ENCODE peak calls at places on chromosomes 11 and 22, in seven cellular contexts. X is PC-3, O is neural progenitor cell, N is H9, Z is mammary epithelial cell, V is MM.1S, P is GM23248. M is an unnamed sample.

GRCh38 chr11:75625970-75626691 is 42.7 kb downstream of the MAP6 start:
- DNase-seq in O (no peak), Z (peak; percentile 57), N (no peak), V (no peak), X (peak; percentile 78), P (peak; percentile 90), M (peak; percentile 90)

GRCh38 chr11:44595964-44596381 is 30.5 kb downstream of the CD82 start:
- DNase-seq in N (no peak), V (no peak), P (peak; percentile 26), X (no peak), O (no peak), Z (no peak), M (peak; percentile 52)

GRCh38 chr22:50207383-50208031 is 6.7 kb downstream of the SELENOO start:
- DNase-seq in X (no peak), V (no peak), Z (no peak), O (no peak), P (no peak), N (no peak), M (no peak)

GRCh38 chr11:43392713-43393112 is 34.0 kb downstream of the TTC17 start:
- DNase-seq in Z (no peak), V (no peak), N (no peak), P (no peak), O (no peak), X (no peak), M (no peak)

GRCh38 chr11:4433852-4434251 is 15.2 kb upstream of the OR52K2 start:
- DNase-seq in X (no peak), V (no peak), Z (no peak), O (no peak), N (no peak), P (no peak), M (no peak)

GRCh38 chr11:88169481-88169880 is 5.8 kb downstream of the RAB38 start:
- DNase-seq in N (no peak), X (no peak), Z (peak; percentile 68), O (no peak), P (peak; percentile 42), V (no peak), M (peak; percentile 27)

GRCh38 chr22:35893698-35894097 is 134.9 kb downstream of the RBFOX2 start:
- DNase-seq in O (no peak), P (no peak), Z (no peak), X (no peak), V (no peak), N (no peak), M (no peak)

GRCh38 chr22:22403771-22404170 is 104.8 kb downstream of the ZNF280B start:
- DNase-seq in P (peak; percentile 1), V (no peak), N (no peak), O (no peak), X (no peak), Z (no peak), M (no peak)

GRCh38 chr22:17477401-17477833 is 85.9 kb upstream of the SLC25A18 start:
- DNase-seq in P (no peak), O (peak; percentile 18), Z (peak; percentile 14), N (no peak), V (no peak), X (no peak), M (peak; percentile 82)

DNA sequence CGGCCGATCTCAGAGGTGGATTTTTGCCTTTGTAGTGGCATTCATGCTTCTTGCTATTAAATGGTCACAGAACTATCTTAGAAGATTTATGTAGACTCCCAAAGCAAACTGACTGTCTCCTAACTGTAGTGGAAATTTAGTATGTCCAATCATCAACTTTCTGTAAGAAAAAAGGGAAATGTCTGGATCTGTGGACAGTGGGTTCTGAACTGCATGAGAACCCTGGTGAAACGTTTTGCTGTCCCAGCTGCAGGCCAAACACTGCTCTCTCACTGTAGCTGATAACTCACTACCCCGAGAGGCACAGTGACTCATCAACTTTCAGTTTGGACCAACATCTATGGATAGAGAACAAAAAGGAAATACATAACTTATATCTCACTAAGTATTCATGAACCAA is 387.1 kb downstream of the SOX6 start:
- DNase-seq in N (no peak), V (peak; percentile 85), O (no peak), Z (peak; percentile 87), X (peak; percentile 48), P (peak; percentile 86), M (peak; percentile 86)
- H3K9ac ChIP-seq in N (no peak overlapping the region), V (no peak overlapping the region), O (no peak overlapping the region), Z (peak overlapping the region; percentile 80), X (peak overlapping the region; percentile 5), P (peak overlapping the region; percentile 53), M (no peak overlapping the region)

GRCh38 chr11:69969890-69970784 is 108.0 kb upstream of the ANO1 start:
- DNase-seq in O (no peak), X (no peak), Z (no peak), V (no peak), P (no peak), N (no peak), M (no peak)

GRCh38 chr11:69966583-69966835 is 111.6 kb upstream of the ANO1 start:
- DNase-seq in O (no peak), V (no peak), P (no peak), Z (no peak), X (no peak), N (no peak), M (no peak)

GRCh38 chr11:69967484-69967883 is 110.6 kb upstream of the ANO1 start:
- DNase-seq in N (no peak), X (peak; percentile 42), V (no peak), P (no peak), Z (no peak), O (no peak), M (no peak)

GRCh38 chr11:69966910-69967309 is 111.2 kb upstream of the ANO1 start:
- DNase-seq in V (no peak), X (no peak), N (no peak), P (no peak), Z (no peak), O (no peak), M (no peak)

DNA sequence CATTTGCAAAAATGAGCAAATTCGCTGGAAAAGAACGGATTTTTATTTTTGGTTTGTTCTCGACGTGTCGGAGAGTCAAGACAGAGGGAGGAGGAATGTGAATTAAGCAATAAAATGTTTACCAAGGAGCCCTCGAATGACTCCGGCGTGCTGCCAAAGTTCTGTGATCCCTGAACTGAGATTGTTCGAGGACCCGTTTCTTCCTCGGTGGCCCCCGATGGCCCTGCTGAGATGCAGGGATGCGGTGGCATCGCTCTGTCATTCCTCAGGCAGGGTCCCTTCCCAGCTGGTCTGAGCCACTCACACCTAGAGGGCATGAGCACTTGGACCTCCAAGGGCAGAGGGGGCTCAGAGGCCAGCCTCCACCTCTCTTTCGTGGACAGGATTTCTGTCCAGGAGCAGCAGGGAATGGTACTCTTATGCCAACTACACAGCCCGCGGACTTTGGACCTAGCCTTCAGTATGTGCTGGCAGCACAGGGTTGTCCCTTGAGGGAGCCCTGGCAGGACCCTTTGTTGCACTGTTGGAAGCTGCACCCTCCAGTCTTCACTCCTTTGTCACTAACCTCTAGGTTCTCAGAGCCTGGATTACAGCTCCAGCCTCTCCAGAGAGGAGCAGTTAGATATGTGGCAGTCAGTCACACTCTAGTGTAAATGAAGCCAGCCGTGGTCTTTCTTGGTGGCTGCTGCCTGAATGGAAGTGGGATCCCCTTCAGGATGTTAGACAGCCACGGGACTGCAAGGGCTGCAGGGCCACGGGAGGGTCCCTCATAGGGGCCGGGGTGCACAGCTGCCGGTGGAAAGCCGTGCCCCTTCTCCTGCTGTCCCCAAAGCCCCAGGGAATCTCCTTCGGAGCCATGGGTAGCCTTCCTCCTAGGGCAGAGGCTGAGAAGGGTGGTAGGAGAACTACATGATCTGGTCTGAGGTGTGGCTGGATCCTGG is 109.4 kb upstream of the ANO1 start:
- DNase-seq in Z (no peak), V (no peak), O (no peak), P (no peak), N (no peak), X (no peak), M (no peak)
- H3K27ac ChIP-seq in Z (no peak overlapping the region), V (no peak overlapping the region), O (no peak overlapping the region), P (no peak overlapping the region), N (no peak overlapping the region), X (no peak overlapping the region), M (no peak overlapping the region)

GRCh38 chr22:46125816-46126770 is 24.2 kb upstream of the PPARA start:
- DNase-seq in X (no peak), V (no peak), Z (no peak), P (peak; percentile 30), O (no peak), N (no peak), M (no peak)

GRCh38 chr22:46125311-46125710 is 25.0 kb upstream of the PPARA start:
- DNase-seq in X (no peak), N (no peak), V (no peak), O (no peak), P (no peak), Z (no peak), M (no peak)

GRCh38 chr22:46123694-46124382 is 26.5 kb upstream of the PPARA start:
- DNase-seq in N (no peak), V (no peak), P (peak; percentile 8), X (no peak), Z (no peak), O (no peak), M (no peak)

GRCh38 chr22:46122980-46123693 is 27.2 kb upstream of the PPARA start:
- DNase-seq in V (no peak), O (no peak), Z (no peak), N (no peak), X (no peak), P (peak; percentile 19), M (no peak)

DNA sequence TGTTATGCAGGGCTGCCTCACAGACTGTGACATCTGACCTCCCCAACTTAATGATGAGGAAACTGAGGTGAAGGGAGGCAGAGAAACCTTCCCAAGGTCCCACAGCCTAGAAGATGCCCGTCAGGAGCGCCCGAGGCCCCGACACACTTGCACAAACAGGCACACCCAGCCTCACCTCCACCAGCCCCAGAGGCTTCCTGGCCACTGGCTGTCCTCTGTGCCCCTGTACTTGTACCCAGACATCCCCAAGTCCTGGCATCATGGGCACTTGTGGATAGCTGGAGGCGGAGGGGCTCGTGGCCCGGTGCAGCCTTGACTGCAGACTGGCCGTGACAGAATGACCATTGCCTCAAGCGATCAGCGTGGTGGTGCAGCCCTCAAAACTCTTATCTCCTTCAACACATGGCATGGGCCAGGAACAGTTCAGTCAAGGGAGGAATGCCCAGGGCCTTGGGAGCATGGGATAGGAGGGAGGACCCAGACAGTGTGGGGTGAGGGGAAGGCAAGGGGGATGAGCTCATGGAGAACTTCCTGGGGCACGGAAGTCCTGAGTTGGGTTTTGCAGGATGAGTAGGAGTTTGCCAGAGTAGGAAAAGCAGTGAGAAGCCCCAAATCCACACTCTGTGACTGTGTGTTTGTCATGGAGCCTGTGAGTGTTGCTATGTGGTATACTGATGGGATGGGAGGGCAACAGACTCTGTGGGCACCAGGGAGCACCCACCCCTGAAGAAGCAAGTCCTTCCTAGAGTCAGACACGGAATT is 25.8 kb upstream of the PPARA start:
- DNase-seq in N (no peak), V (no peak), O (no peak), P (no peak), Z (no peak), X (no peak), M (no peak)
- H3K4me2 ChIP-seq in N (no peak overlapping the region), V (no peak overlapping the region), O (no peak overlapping the region), P (no peak overlapping the region), Z (no peak overlapping the region), X (no peak overlapping the region), M (no peak overlapping the region)

DNA sequence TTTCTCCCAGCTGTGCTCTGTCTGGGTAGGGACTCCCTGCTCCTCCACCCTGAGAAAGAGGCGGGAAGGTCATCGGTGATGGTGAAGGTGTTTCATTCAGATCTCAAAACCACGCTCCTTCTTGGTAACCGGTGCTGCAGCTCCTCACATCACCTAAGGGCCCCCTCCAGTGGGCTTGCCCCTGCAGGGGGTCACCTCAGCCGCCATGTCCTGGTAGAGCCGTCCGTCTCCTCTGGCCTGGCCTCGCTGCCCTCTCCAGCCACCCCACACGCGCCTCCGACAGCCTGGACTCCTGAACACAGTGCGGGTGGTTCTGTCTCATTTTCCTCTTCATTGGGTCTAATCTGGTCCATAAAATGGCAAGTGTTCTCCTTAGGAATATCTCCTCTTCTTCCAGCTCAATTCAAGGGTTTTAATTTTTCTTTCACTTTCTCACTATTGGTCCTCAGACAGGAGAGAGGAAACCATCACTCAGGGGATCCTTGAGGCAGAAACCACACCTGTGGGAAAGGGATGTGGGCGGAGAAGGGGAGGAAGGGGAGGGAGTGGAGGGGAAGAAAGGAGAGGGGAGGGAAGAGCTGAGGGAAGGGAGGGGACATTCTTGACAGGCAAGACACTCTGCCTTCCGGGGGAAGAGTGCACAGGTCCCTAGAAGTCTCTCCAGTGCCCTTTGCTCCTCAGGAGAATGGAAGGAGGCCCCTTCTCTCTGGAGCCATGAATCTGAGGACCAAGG is 1338.4 kb downstream of the TBC1D22A start:
- DNase-seq in N (peak; percentile 17), P (no peak), O (no peak), X (no peak), V (no peak), Z (no peak), M (no peak)
- H3K9ac ChIP-seq in N (no peak overlapping the region), P (no peak overlapping the region), O (no peak overlapping the region), X (no peak overlapping the region), V (no peak overlapping the region), Z (no peak overlapping the region), M (no peak overlapping the region)